ENCODE peak calls at places on chromosomes 5 and 9, in ten cellular contexts. J, E, K, L, G, O, C, I, U and A are unnamed samples.

GRCh38 chr9:94061864-94062263 is 22.4 kb upstream of the PTPDC1 start:
- DNase-seq in J (no peak), E (no peak), K (no peak), L (no peak), G (no peak), O (no peak), C (no peak), I (no peak), U (no peak), A (no peak)

GRCh38 chr5:74374656-74375055 is 265.9 kb downstream of the ENC1 start:
- DNase-seq in J (no peak), E (no peak), K (no peak), L (no peak), G (no peak), O (no peak), C (no peak), I (no peak), U (no peak), A (no peak)

GRCh38 chr9:101437806-101438232 is 2.2 kb upstream of the ALDOB start:
- DNase-seq in J (no peak), E (peak), K (no peak), L (no peak), G (no peak), O (no peak), C (no peak), I (no peak), U (no peak), A (no peak)

GRCh38 chr5:138698713-138699112 is 54.5 kb upstream of the CTNNA1 start:
- DNase-seq in J (no peak), E (no peak), K (no peak), L (no peak), G (no peak), O (no peak), C (no peak), I (no peak), U (no peak), A (no peak)

GRCh38 chr5:88594441-88594840 is 288.5 kb downstream of the MEF2C start:
- DNase-seq in J (no peak), E (no peak), K (no peak), L (no peak), G (no peak), O (no peak), C (no peak), I (no peak), U (no peak), A (no peak)

GRCh38 chr9:76700916-76701315 is 63.3 kb upstream of the PCA3 start:
- DNase-seq in J (no peak), E (no peak), K (no peak), L (no peak), G (no peak), O (no peak), C (no peak), I (no peak), U (no peak), A (no peak)

GRCh38 chr5:74127377-74128338 is 501.7 kb downstream of the ARHGEF28 start:
- DNase-seq in J (peak), E (no peak), K (peak), L (peak), G (no peak), O (no peak), C (no peak), I (no peak), U (no peak), A (no peak)

GRCh38 chr9:107896544-107896943 is 407.0 kb upstream of the KLF4 start:
- DNase-seq in J (no peak), E (no peak), K (no peak), L (no peak), G (no peak), O (no peak), C (no peak), I (no peak), U (no peak), A (no peak)

GRCh38 chr5:147835386-147835798 is 3.9 kb upstream of the SPINK1 start:
- DNase-seq in J (no peak), E (no peak), K (no peak), L (peak), G (no peak), O (no peak), C (no peak), I (no peak), U (no peak), A (no peak)

GRCh38 chr9:127742435-127743088 is 7.5 kb upstream of the TOR2A start:
- DNase-seq in J (no peak), E (no peak), K (peak), L (peak), G (no peak), O (no peak), C (no peak), I (peak), U (peak), A (peak)

GRCh38 chr5:59813761-59814562 is 79.6 kb downstream of the PDE4D start:
- DNase-seq in J (no peak), E (no peak), K (peak), L (peak), G (no peak), O (peak), C (no peak), I (no peak), U (peak), A (no peak)

GRCh38 chr5:119397518-119398380 is 41.9 kb downstream of the TNFAIP8 start:
- DNase-seq in J (no peak), E (no peak), K (peak), L (peak), G (no peak), O (no peak), C (no peak), I (no peak), U (no peak), A (no peak)

GRCh38 chr5:179900707-179901106 is 7.0 kb downstream of the TBC1D9B start:
- DNase-seq in J (no peak), E (no peak), K (no peak), L (no peak), G (peak), O (no peak), C (no peak), I (no peak), U (no peak), A (no peak)

GRCh38 chr9:109108318-109108717 is 11.4 kb downstream of the TMEM245 start:
- DNase-seq in J (no peak), E (no peak), K (peak), L (no peak), G (no peak), O (no peak), C (no peak), I (no peak), U (no peak), A (no peak)

GRCh38 chr9:116979461-116979860 is 292.4 kb downstream of the TRIM32 start:
- DNase-seq in J (no peak), E (no peak), K (no peak), L (peak), G (no peak), O (no peak), C (no peak), I (no peak), U (no peak), A (no peak)

GRCh38 chr9:84815554-84815953 is 146.0 kb downstream of the NTRK2 start:
- DNase-seq in J (no peak), E (no peak), K (no peak), L (no peak), G (no peak), O (no peak), C (no peak), I (no peak), U (no peak), A (no peak)

GRCh38 chr5:164119806-164120440 is 614.5 kb downstream of the MAT2B start:
- DNase-seq in J (no peak), E (no peak), K (peak), L (peak), G (no peak), O (no peak), C (no peak), I (peak), U (peak), A (no peak)

GRCh38 chr5:42993516-42994284 is 46.4 kb downstream of the ANXA2R start:
- DNase-seq in J (no peak), E (no peak), K (peak), L (no peak), G (no peak), O (no peak), C (no peak), I (peak), U (no peak), A (no peak)

GRCh38 chr5:108258001-108258400 is 123.9 kb downstream of the FBXL17 start:
- DNase-seq in J (no peak), E (no peak), K (no peak), L (no peak), G (no peak), O (no peak), C (no peak), I (no peak), U (no peak), A (no peak)

GRCh38 chr9:115594551-115594950 is 476.6 kb upstream of the TNC start:
- DNase-seq in J (no peak), E (no peak), K (peak), L (no peak), G (no peak), O (no peak), C (no peak), I (no peak), U (no peak), A (no peak)

GRCh38 chr5:124662261-124662781 is 84.1 kb downstream of the ZNF608 start:
- DNase-seq in J (no peak), E (no peak), K (no peak), L (no peak), G (no peak), O (no peak), C (no peak), I (no peak), U (no peak), A (no peak)

GRCh38 chr5:87829214-87829551 is 416.5 kb upstream of the CCNH start:
- DNase-seq in J (no peak), E (peak), K (peak), L (peak), G (no peak), O (no peak), C (no peak), I (no peak), U (no peak), A (no peak)

GRCh38 chr9:121975801-121976277 is 117.3 kb downstream of the TTLL11 start:
- DNase-seq in J (no peak), E (no peak), K (no peak), L (no peak), G (peak), O (no peak), C (no peak), I (no peak), U (no peak), A (no peak)

GRCh38 chr9:130854086-130854485 is 19.0 kb downstream of the ABL1 start:
- DNase-seq in J (no peak), E (no peak), K (no peak), L (no peak), G (no peak), O (no peak), C (no peak), I (no peak), U (no peak), A (no peak)
- TF ChIP-seq CTCF in J (no peak), E (no peak), K (no peak), L (no peak), G (no peak), O (no peak), C (no peak), I (no peak), U (no peak), A (no peak)

DNA sequence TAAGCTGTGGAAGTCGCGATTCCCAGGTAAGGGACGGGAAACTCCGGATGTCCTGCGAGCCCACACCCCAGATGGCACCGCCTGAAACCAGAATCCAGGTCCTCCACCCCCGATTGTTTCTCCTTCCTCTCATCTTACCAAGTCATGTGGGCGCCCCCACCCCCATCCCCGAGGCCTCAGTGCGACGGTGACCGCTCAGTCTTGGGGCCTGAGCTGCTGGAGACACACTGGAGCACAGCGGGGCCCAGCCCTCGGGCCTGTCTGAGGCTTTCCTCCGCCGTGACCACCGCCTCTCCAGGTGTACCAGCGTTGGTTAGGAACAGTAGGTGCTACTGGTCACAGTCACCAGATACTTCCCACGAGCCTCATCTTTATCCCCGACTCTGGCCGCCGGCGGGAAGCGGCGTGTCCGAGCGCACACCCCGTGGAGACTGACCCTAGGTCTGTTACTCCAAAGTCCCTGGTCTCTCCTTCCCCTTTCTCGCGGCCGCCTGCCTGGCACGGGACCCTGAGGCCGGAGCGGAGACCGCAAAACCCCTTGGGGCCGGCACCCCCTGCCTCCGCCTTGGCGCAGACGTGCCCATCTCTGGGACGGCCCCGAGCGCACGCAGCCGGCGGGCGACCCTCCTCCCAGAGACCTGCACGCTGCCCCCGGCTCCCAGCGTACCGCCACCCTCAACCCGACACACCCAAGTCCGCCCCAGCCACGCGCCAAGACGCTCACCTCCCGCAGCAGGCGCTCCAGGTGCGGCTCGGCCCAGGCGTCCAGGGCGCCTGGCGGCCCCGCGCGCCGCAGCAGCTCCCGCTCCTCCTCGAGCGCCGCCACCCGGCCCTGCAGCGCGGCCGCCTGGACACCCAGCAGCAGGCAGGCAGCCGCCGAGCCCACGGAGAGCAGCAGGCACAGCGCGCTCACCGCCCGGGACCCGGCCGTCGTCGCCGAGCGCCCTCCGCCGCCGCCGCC is 733 bp downstream of the COL23A1 start:
- DNase-seq in J (no peak), E (no peak), K (peak), L (peak), G (peak), O (no peak), C (no peak), I (no peak), U (peak), A (no peak)
- TF ChIP-seq CTCF in J (peak), E (peak), K (no peak), L (no peak), G (peak), O (peak), C (no peak), I (no peak), U (no peak), A (no peak)

GRCh38 chr5:102617857-102618187 is 119.0 kb upstream of the SLCO6A1 start:
- DNase-seq in J (no peak), E (no peak), K (no peak), L (no peak), G (no peak), O (no peak), C (no peak), I (no peak), U (no peak), A (no peak)
- TF ChIP-seq CTCF in J (no peak), E (no peak), K (no peak), L (no peak), G (no peak), O (no peak), C (no peak), I (no peak), U (no peak), A (no peak)

DNA sequence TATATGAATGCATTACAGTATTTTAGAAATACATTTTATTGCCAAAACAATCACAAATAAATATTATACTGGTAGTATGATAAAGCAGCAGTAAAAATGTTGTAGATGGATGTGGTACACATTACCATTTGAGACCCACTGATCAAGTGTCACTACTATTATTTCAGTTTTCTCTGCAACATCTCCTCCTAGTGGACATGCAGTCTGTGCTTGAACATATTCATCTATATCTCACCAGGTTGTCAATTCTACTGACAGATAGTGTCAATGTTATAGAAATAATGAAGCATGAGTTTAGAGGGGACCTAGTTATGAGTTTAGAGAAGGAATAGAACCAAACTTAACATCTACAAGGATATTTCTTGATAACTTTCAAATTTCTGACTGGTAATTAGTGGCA is 39.2 kb upstream of the ELOVL7 start:
- DNase-seq in J (no peak), E (no peak), K (peak), L (peak), G (no peak), O (peak), C (no peak), I (no peak), U (no peak), A (no peak)
- TF ChIP-seq CTCF in J (peak), E (no peak), K (peak), L (peak), G (peak), O (peak), C (peak), I (peak), U (peak), A (peak)

GRCh38 chr5:102154291-102154690 is 141.8 kb downstream of the SLCO4C1 start:
- DNase-seq in J (no peak), E (no peak), K (no peak), L (no peak), G (no peak), O (no peak), C (no peak), I (no peak), U (no peak), A (no peak)

DNA sequence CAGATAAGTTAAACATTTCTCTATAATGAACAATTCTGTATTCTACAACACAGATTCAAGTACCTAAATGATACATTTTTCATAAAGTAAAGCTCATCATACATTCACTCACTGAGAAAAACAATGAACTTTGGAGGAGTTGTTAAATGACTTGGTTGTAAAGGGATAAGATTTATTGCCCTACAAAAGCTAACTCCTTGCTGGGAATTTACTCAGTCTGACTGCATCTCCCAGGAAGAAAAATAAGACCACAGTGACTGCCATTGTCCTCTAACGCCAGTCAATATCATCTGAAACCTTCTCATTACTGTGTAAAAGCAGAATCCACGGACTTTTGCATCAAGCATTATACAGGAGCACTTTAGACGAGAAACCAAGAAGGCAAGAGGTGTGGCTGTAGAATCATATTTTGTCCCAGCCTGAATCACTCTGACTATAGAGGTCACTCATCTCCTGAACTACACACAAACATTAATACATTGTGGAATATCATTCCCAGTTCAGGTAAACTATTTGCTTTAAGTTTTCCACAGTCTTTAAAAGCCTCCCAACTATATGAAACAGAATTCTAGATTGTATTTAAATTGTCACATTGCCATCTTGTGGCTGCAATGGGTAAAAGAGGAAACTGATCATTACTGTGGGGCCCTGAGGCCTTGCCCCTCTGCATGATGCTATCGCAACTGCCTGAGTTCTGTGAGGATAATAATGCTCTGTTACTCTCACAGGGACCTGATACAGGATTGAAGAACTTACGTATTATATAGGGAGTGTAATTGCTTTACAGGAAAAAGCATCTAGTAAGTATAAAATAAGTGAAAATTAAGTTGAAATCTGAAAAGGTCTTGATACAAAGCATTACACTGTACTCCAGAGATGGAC is 142.9 kb downstream of the SLCO4C1 start:
- DNase-seq in J (no peak), E (no peak), K (peak), L (peak), G (no peak), O (peak), C (no peak), I (no peak), U (peak), A (no peak)
- TF ChIP-seq CTCF in J (peak), E (no peak), K (peak), L (peak), G (peak), O (peak), C (peak), I (peak), U (peak), A (peak)

GRCh38 chr5:92222449-92222848 is 839.3 kb upstream of the ARRDC3 start:
- DNase-seq in J (no peak), E (no peak), K (no peak), L (no peak), G (no peak), O (no peak), C (no peak), I (no peak), U (peak), A (no peak)
- TF ChIP-seq CTCF in J (no peak), E (no peak), K (no peak), L (no peak), G (no peak), O (no peak), C (no peak), I (peak), U (no peak), A (peak)

GRCh38 chr5:154342211-154342610 is 103.6 kb upstream of the SAP30L start:
- DNase-seq in J (no peak), E (no peak), K (no peak), L (no peak), G (no peak), O (no peak), C (no peak), I (no peak), U (no peak), A (no peak)
- TF ChIP-seq CTCF in J (no peak), E (no peak), K (no peak), L (no peak), G (no peak), O (no peak), C (no peak), I (no peak), U (no peak), A (no peak)

GRCh38 chr5:10367586-10367985 is 14.1 kb downstream of the MARCHF6 start:
- DNase-seq in J (no peak), E (no peak), K (no peak), L (no peak), G (no peak), O (no peak), C (no peak), I (no peak), U (no peak), A (no peak)

GRCh38 chr5:10366310-10367297 is 13.1 kb downstream of the MARCHF6 start:
- DNase-seq in J (peak), E (no peak), K (peak), L (peak), G (no peak), O (no peak), C (no peak), I (no peak), U (no peak), A (no peak)

GRCh38 chr5:10365800-10366199 is 12.3 kb downstream of the MARCHF6 start:
- DNase-seq in J (no peak), E (no peak), K (no peak), L (no peak), G (no peak), O (no peak), C (no peak), I (no peak), U (no peak), A (no peak)

GRCh38 chr5:10363519-10364185 is 10.2 kb downstream of the MARCHF6 start:
- DNase-seq in J (no peak), E (no peak), K (no peak), L (no peak), G (no peak), O (no peak), C (no peak), I (no peak), U (no peak), A (no peak)

DNA sequence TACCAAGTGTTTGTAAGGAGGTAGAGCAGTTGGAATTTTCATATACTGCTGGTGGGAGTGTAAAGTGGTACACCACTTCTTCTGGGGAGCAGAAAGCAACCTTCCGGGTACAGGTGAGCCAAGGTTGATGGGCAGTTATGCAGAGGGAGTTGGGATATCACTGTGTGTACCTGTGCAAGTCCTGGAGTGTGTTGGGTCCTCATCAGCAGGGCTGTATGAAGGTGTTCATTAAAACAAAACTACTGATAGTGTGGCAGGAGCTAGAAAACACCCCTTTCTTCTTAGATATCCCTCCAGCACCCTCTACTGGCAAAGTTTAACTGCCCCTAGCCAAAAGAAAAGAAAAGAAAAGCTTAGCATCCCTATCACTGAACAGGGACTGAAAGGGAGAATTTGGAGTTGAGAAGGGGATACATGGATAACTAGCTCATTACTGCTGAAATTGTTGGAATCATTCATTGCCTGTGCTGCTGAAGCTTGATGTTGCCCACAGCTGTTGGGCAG is 10.7 kb downstream of the MARCHF6 start:
- DNase-seq in J (no peak), E (no peak), K (no peak), L (no peak), G (no peak), O (no peak), C (no peak), I (no peak), U (no peak), A (no peak)
- TF ChIP-seq CTCF in J (peak), E (no peak), K (no peak), L (no peak), G (no peak), O (no peak), C (no peak), I (no peak), U (no peak), A (peak)